ENCODE peak calls at places on chromosomes 1 and 21, in eight cellular contexts. G is Peyer's patch, R is breast epithelium, J is upper lobe of left lung, K is uterus, Y is IMR-90, U is tibial nerve, X is transverse colon. D is an unnamed sample.

GRCh38 chr1:227318852-227319607 is 738 bp upstream of the CDC42BPA start:
- DNase-seq in G (peak; percentile 54), R (peak; percentile 59), J (no peak), K (peak; percentile 59), Y (peak; percentile 56), U (peak; percentile 49), X (peak; percentile 43), D (no peak)

GRCh38 chr21:34073749-34074282 is 438 bp downstream of the MRPS6 start:
- DNase-seq in G (peak; percentile 62), R (no peak), J (peak; percentile 93), K (no peak), Y (no peak), U (no peak), X (peak; percentile 52), D (no peak)

GRCh38 chr1:11227106-11228077 is 35.0 kb downstream of the MTOR start:
- DNase-seq in G (no peak), R (no peak), J (no peak), K (no peak), Y (no peak), U (no peak), X (no peak), D (no peak)

GRCh38 chr1:31745071-31745897 is 18.9 kb downstream of the ADGRB2 start:
- DNase-seq in G (peak; percentile 87), R (peak; percentile 38), J (peak; percentile 87), K (peak; percentile 69), Y (peak; percentile 53), U (peak; percentile 56), X (peak; percentile 78), D (no peak)

GRCh38 chr1:156852414-156852874 is 6.5 kb downstream of the INSRR start:
- DNase-seq in G (no peak), R (peak; percentile 42), J (peak; percentile 75), K (peak; percentile 50), Y (peak; percentile 27), U (peak; percentile 36), X (peak; percentile 34), D (no peak)

GRCh38 chr1:234980657-234981396 is 147.8 kb downstream of the TOMM20 start:
- DNase-seq in G (peak; percentile 88), R (peak; percentile 81), J (peak; percentile 84), K (peak; percentile 83), Y (peak; percentile 97), U (peak; percentile 79), X (peak; percentile 72), D (peak; percentile 97)

GRCh38 chr1:4175566-4176405 is 275.7 kb upstream of the C1orf174 start:
- DNase-seq in G (no peak), R (peak; percentile 14), J (no peak), K (no peak), Y (no peak), U (no peak), X (no peak), D (no peak)

GRCh38 chr1:4309676-4310320 is 344.6 kb upstream of the AJAP1 start:
- DNase-seq in G (no peak), R (no peak), J (no peak), K (no peak), Y (no peak), U (no peak), X (no peak), D (peak; percentile 54)

GRCh38 chr1:7538033-7538432 is 233.1 kb upstream of the VAMP3 start:
- DNase-seq in G (no peak), R (no peak), J (no peak), K (no peak), Y (peak; percentile 90), U (no peak), X (no peak), D (no peak)

GRCh38 chr1:54335396-54336056 is 70.7 kb downstream of the SSBP3 start:
- DNase-seq in G (peak; percentile 64), R (no peak), J (no peak), K (peak; percentile 80), Y (peak; percentile 95), U (peak; percentile 73), X (peak; percentile 48), D (no peak)

GRCh38 chr1:199265319-199265718 is 626.5 kb downstream of the PTPRC start:
- DNase-seq in G (no peak), R (no peak), J (no peak), K (no peak), Y (no peak), U (no peak), X (no peak), D (no peak)

GRCh38 chr1:226655251-226656163 is 83.6 kb downstream of the ITPKB start:
- DNase-seq in G (peak; percentile 77), R (no peak), J (no peak), K (no peak), Y (no peak), U (no peak), X (no peak), D (no peak)

GRCh38 chr1:47629201-47629600 is 191.4 kb downstream of the FOXD2 start:
- DNase-seq in G (no peak), R (no peak), J (no peak), K (no peak), Y (no peak), U (no peak), X (no peak), D (no peak)

GRCh38 chr1:41773144-41773571 is 145.6 kb downstream of the HIVEP3 start:
- DNase-seq in G (no peak), R (peak; percentile 94), J (no peak), K (no peak), Y (peak; percentile 80), U (peak; percentile 62), X (no peak), D (no peak)

DNA sequence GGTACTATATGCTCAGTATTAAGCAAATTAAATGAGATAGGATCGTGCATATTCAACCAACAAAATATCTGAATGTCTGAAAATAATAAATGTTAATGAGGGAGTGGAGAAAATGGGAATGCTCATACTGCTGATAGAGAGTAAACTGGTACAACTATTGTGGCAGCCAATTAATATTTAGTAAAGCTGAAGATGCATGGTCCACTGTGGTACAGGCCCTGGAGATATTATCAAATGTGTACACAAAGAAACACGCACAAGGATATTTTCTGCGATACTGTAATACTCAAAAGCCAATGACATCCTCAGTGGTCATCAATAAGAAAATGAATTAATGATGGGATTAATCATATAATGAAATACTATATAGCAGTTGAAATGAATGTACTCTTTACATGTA is 25.1 kb downstream of the MRPL39 start:
- DNase-seq in G (no peak), R (no peak), J (no peak), K (no peak), Y (no peak), U (no peak), X (no peak), D (no peak)
- TF ChIP-seq POLR2A in G (no peak), R (no peak), J (no peak), K (no peak), Y (no peak), U (no peak), X (no peak), D (no peak)

GRCh38 chr21:46039891-46040660 is 57.8 kb upstream of the COL6A2 start:
- DNase-seq in G (no peak), R (no peak), J (no peak), K (no peak), Y (no peak), U (no peak), X (no peak), D (no peak)

GRCh38 chr21:46038871-46039397 is 57.4 kb downstream of the COL6A1 start:
- DNase-seq in G (no peak), R (peak; percentile 61), J (no peak), K (peak; percentile 73), Y (peak; percentile 83), U (peak; percentile 50), X (no peak), D (peak; percentile 94)

GRCh38 chr21:46038341-46038829 is 56.8 kb downstream of the COL6A1 start:
- DNase-seq in G (no peak), R (no peak), J (no peak), K (no peak), Y (no peak), U (no peak), X (no peak), D (peak; percentile 77)

GRCh38 chr21:46041183-46041582 is 56.7 kb upstream of the COL6A2 start:
- DNase-seq in G (no peak), R (no peak), J (no peak), K (no peak), Y (no peak), U (no peak), X (no peak), D (no peak)

DNA sequence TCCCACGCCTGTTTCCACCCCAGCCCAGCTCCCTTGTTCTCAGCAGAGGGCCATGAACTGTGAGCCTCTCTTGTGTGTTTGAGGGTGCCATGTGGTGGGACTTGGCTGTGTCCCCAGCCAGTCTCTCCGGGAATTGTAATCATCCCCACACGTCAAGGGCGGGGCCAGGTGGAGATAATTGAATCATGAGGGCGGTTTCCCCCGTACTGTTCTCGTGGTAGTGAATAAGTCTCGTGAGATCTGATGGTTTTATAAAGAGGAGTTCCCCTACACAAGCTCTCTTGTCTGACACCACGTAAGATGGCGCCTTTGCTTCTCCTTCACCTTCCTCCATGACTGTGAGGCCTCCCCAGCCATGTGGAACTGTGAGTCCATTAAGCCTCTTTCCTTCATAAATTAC is 57.2 kb upstream of the COL6A2 start:
- DNase-seq in G (no peak), R (no peak), J (no peak), K (no peak), Y (no peak), U (no peak), X (no peak), D (no peak)
- H3K27ac ChIP-seq in G (no peak overlapping the region), R (no peak overlapping the region), J (no peak overlapping the region), K (no peak overlapping the region), Y (no peak overlapping the region), U (no peak overlapping the region), X (no peak overlapping the region), D (no peak overlapping the region)

DNA sequence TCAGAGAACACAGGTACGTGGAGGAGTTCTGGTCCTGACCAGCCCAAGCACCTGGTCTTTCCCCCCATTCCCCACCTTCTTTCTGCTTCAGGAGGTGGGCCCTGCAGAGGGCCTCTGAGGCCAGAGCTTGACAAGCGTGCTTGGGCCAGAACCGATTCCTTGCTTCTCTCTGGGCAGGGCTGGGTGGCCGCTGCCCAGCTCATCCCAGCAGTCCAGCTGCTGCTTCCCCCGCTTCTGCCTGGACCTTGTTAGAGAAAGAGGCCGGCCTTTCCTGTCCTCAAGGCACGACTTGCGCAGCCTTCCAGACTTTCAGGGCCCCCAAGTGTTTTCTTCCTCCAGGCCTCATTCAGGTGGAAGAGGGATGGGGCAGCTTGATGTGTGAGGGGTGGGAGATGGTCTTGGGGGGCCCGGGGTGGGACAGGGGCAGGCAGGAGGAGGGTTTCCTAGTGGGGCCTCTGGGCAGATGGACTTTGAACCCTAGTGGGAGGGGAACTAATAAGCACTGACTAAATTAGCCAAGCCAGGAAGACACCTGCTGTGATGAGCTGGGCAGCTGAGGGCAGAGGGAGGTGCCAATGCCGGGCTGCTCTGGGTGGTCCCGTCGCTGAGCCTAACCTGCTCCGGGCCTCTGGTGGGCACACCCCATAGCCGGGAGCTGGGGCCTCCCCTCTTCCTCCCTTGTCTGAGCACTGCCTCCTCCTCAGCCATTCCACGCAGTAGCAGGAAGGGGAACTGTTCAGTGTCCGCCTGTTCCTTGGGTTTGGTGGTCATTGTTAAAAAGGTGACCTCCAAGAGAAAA is 36.5 kb downstream of the ARHGEF10L start:
- DNase-seq in G (peak; percentile 63), R (no peak), J (no peak), K (no peak), Y (no peak), U (no peak), X (peak; percentile 54), D (no peak)
- TF ChIP-seq POLR2A in G (no peak), R (no peak), J (no peak), K (no peak), Y (no peak), U (no peak), X (no peak), D (no peak)

DNA sequence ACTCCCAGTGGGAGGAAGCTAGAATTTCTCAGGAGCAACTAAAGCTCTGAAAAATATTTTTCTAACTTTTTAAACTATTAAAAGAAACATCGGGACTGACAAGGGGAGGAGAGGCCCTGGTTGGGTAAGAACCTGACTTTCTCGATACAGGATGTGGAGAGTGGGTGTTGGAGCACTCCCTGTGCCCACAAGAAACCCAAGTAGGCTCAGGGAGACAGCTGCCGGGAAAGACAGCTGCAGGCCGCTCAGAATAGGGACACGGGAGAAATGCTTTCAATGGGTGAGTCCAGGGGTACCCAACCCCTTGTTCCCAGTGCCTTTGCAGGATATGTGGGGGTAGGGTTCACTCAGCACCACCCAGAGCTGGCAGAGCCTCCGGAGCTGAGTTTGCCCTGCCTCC is 43.6 kb downstream of the PLEKHA6 start:
- DNase-seq in G (no peak), R (no peak), J (no peak), K (no peak), Y (no peak), U (no peak), X (no peak), D (no peak)
- H3K27ac ChIP-seq in G (no peak overlapping the region), R (no peak overlapping the region), J (no peak overlapping the region), K (no peak overlapping the region), Y (no peak overlapping the region), U (no peak overlapping the region), X (no peak overlapping the region), D (no peak overlapping the region)